ENCODE peak calls at places on chromosomes 2 and 18, in nine cellular contexts. P is psoas muscle; J is MM.1S; D is colonic mucosa; Y is brain microvascular endothelial cell; N is endodermal cell; T is mammary epithelial cell; O is CD8-positive, alpha-beta T cell; X is PC-9. Q is an unnamed sample.

GRCh38 chr2:203873921-203874631 is 6.5 kb downstream of the CTLA4 start:
- DNase-seq in P (no peak), J (peak), D (no peak), Y (no peak), N (no peak), T (peak), O (no peak), X (no peak), Q (peak)

GRCh38 chr18:11980148-11980554 is 1.2 kb upstream of the IMPA2 start:
- DNase-seq in P (no peak), J (no peak), D (no peak), Y (peak), N (no peak), T (no peak), O (no peak), X (no peak), Q (peak)

GRCh38 chr2:168241208-168241607 is 6.2 kb downstream of the STK39 start:
- DNase-seq in P (no peak), J (no peak), D (no peak), Y (no peak), N (no peak), T (peak), O (no peak), X (no peak), Q (no peak)

GRCh38 chr18:22238681-22239080 is 69.3 kb downstream of the GATA6 start:
- DNase-seq in P (no peak), J (no peak), D (no peak), Y (no peak), N (no peak), T (no peak), O (no peak), X (no peak), Q (no peak)

GRCh38 chr2:113842919-113843736 is 46.8 kb upstream of the ACTR3 start:
- DNase-seq in P (no peak), J (no peak), D (no peak), Y (no peak), N (no peak), T (peak), O (no peak), X (no peak), Q (peak)

GRCh38 chr18:49174478-49174877 is 223.7 kb upstream of the SMAD7 start:
- DNase-seq in P (no peak), J (no peak), D (no peak), Y (no peak), N (no peak), T (peak), O (no peak), X (no peak), Q (no peak)

GRCh38 chr18:76145968-76146367 is 349.1 kb downstream of the ZNF516 start:
- DNase-seq in P (no peak), J (no peak), D (no peak), Y (no peak), N (no peak), T (peak), O (no peak), X (no peak), Q (no peak)

GRCh38 chr2:162072976-162073775 is 839 bp downstream of the DPP4 start:
- DNase-seq in P (no peak), J (no peak), D (peak), Y (no peak), N (peak), T (no peak), O (no peak), X (no peak), Q (no peak)

GRCh38 chr2:105239924-105240323 is 1.6 kb upstream of the GPR45 start:
- DNase-seq in P (no peak), J (no peak), D (no peak), Y (peak), N (no peak), T (peak), O (no peak), X (no peak), Q (peak)

GRCh38 chr2:55112229-55113016 is 62.2 kb upstream of the RTN4 start:
- DNase-seq in P (peak), J (no peak), D (peak), Y (peak), N (no peak), T (no peak), O (no peak), X (no peak), Q (no peak)

GRCh38 chr2:225378984-225379383 is 20.5 kb upstream of the NYAP2 start:
- DNase-seq in P (no peak), J (no peak), D (no peak), Y (no peak), N (peak), T (no peak), O (no peak), X (no peak), Q (no peak)

GRCh38 chr18:37471619-37472018 is 94.0 kb downstream of the CELF4 start:
- DNase-seq in P (no peak), J (no peak), D (no peak), Y (no peak), N (no peak), T (no peak), O (no peak), X (no peak), Q (no peak)

GRCh38 chr2:208725280-208725679 is 318.7 kb downstream of the PTH2R start:
- DNase-seq in P (no peak), J (no peak), D (no peak), Y (no peak), N (no peak), T (no peak), O (no peak), X (no peak), Q (no peak)

GRCh38 chr2:36912692-36913091 is 53.6 kb downstream of the STRN start:
- DNase-seq in P (no peak), J (no peak), D (no peak), Y (no peak), N (no peak), T (no peak), O (no peak), X (no peak), Q (peak)

GRCh38 chr2:127102464-127103242 is 4.3 kb downstream of the BIN1 start:
- DNase-seq in P (peak), J (no peak), D (no peak), Y (no peak), N (no peak), T (no peak), O (no peak), X (no peak), Q (no peak)

GRCh38 chr2:66840321-66841014 is 405.5 kb downstream of the MEIS1 start:
- DNase-seq in P (no peak), J (no peak), D (no peak), Y (no peak), N (no peak), T (no peak), O (no peak), X (no peak), Q (no peak)

GRCh38 chr2:232484628-232485332 is 2.9 kb downstream of the ECEL1 start:
- DNase-seq in P (peak), J (no peak), D (no peak), Y (no peak), N (peak), T (no peak), O (no peak), X (no peak), Q (no peak)

GRCh38 chr18:7645756-7646155 is 78.6 kb downstream of the PTPRM start:
- DNase-seq in P (no peak), J (no peak), D (no peak), Y (no peak), N (no peak), T (peak), O (no peak), X (no peak), Q (no peak)

GRCh38 chr2:145874466-145874865 is 1354.5 kb upstream of the ZEB2 start:
- DNase-seq in P (no peak), J (no peak), D (no peak), Y (peak), N (no peak), T (peak), O (no peak), X (no peak), Q (peak)

GRCh38 chr18:79531926-79532689 is 136.4 kb downstream of the NFATC1 start:
- DNase-seq in P (peak), J (no peak), D (no peak), Y (no peak), N (no peak), T (no peak), O (no peak), X (no peak), Q (no peak)

GRCh38 chr18:61606068-61606660 is 272.9 kb downstream of the CDH20 start:
- DNase-seq in P (peak), J (no peak), D (no peak), Y (peak), N (peak), T (peak), O (no peak), X (no peak), Q (peak)

GRCh38 chr18:9638886-9639285 is 24.5 kb upstream of the PPP4R1 start:
- DNase-seq in P (no peak), J (no peak), D (no peak), Y (no peak), N (no peak), T (peak), O (no peak), X (no peak), Q (no peak)

GRCh38 chr2:201781583-201782051 is 884 bp upstream of the ALS2 start:
- DNase-seq in P (peak), J (peak), D (peak), Y (no peak), N (no peak), T (no peak), O (no peak), X (no peak), Q (no peak)

GRCh38 chr2:238421695-238422035 is 5.1 kb upstream of the ASB1 start:
- DNase-seq in P (no peak), J (no peak), D (no peak), Y (no peak), N (no peak), T (no peak), O (no peak), X (no peak), Q (no peak)

GRCh38 chr18:51531496-51531895 is 334.0 kb upstream of the MEX3C start:
- DNase-seq in P (no peak), J (no peak), D (no peak), Y (no peak), N (no peak), T (peak), O (no peak), X (peak), Q (peak)

GRCh38 chr18:14086459-14087231 is 45.6 kb downstream of the ZNF519 start:
- DNase-seq in P (no peak), J (peak), D (no peak), Y (peak), N (peak), T (peak), O (no peak), X (no peak), Q (no peak)

GRCh38 chr2:38115216-38116012 is 39.5 kb upstream of the CYP1B1 start:
- DNase-seq in P (peak), J (peak), D (peak), Y (peak), N (peak), T (peak), O (peak), X (peak), Q (peak)

GRCh38 chr2:211216221-211216620 is 659.8 kb downstream of the CPS1 start:
- DNase-seq in P (no peak), J (peak), D (no peak), Y (no peak), N (no peak), T (peak), O (no peak), X (no peak), Q (peak)

GRCh38 chr2:65576861-65577601 is 144.6 kb upstream of the SPRED2 start:
- DNase-seq in P (no peak), J (no peak), D (no peak), Y (peak), N (peak), T (peak), O (no peak), X (peak), Q (peak)

GRCh38 chr2:225334524-225334923 is 65.0 kb upstream of the NYAP2 start:
- DNase-seq in P (no peak), J (no peak), D (no peak), Y (peak), N (no peak), T (no peak), O (no peak), X (no peak), Q (no peak)

GRCh38 chr2:38427053-38427452 is 50.0 kb upstream of the ATL2 start:
- DNase-seq in P (no peak), J (no peak), D (no peak), Y (no peak), N (no peak), T (no peak), O (no peak), X (no peak), Q (no peak)

GRCh38 chr18:78827141-78827540 is 152.5 kb upstream of the SALL3 start:
- DNase-seq in P (no peak), J (no peak), D (no peak), Y (no peak), N (no peak), T (no peak), O (no peak), X (no peak), Q (no peak)

GRCh38 chr2:155825876-155826275 is 506.6 kb downstream of the NR4A2 start:
- DNase-seq in P (no peak), J (no peak), D (peak), Y (no peak), N (no peak), T (no peak), O (no peak), X (no peak), Q (no peak)

GRCh38 chr2:58055027-58055786 is 8.6 kb downstream of the VRK2 start:
- DNase-seq in P (no peak), J (no peak), D (no peak), Y (no peak), N (no peak), T (no peak), O (no peak), X (no peak), Q (no peak)

GRCh38 chr2:54386993-54387590 is 69.0 kb upstream of the SPTBN1 start:
- DNase-seq in P (peak), J (no peak), D (no peak), Y (peak), N (no peak), T (no peak), O (no peak), X (no peak), Q (no peak)

GRCh38 chr2:39913648-39914456 is 134.8 kb upstream of the THUMPD2 start:
- DNase-seq in P (no peak), J (peak), D (no peak), Y (peak), N (peak), T (peak), O (no peak), X (peak), Q (peak)

GRCh38 chr2:146697307-146697706 is 1147.5 kb upstream of the ACVR2A start:
- DNase-seq in P (no peak), J (no peak), D (no peak), Y (no peak), N (no peak), T (no peak), O (no peak), X (no peak), Q (no peak)

GRCh38 chr18:80167947-80168745 is 59.1 kb downstream of the ADNP2 start:
- DNase-seq in P (no peak), J (no peak), D (no peak), Y (no peak), N (no peak), T (no peak), O (no peak), X (no peak), Q (no peak)

GRCh38 chr2:32363588-32363987 is 6.8 kb downstream of the BIRC6 start:
- DNase-seq in P (no peak), J (no peak), D (no peak), Y (no peak), N (no peak), T (no peak), O (no peak), X (no peak), Q (no peak)

GRCh38 chr2:172285010-172285621 is 142.3 kb upstream of the ITGA6 start:
- DNase-seq in P (no peak), J (no peak), D (no peak), Y (peak), N (peak), T (peak), O (no peak), X (no peak), Q (peak)

GRCh38 chr2:223537669-223538601 is 64.2 kb downstream of the SCG2 start:
- DNase-seq in P (no peak), J (no peak), D (no peak), Y (peak), N (peak), T (no peak), O (no peak), X (peak), Q (no peak)
- H3K27ac ChIP-seq in P (no peak), J (no peak), D (no peak), Y (no peak), N (peak), T (no peak), O (no peak), X (peak), Q (no peak)

GRCh38 chr2:166090900-166091299 is 36.9 kb downstream of the SCN1A start:
- DNase-seq in P (no peak), J (no peak), D (no peak), Y (no peak), N (no peak), T (peak), O (no peak), X (no peak), Q (no peak)

GRCh38 chr2:166091439-166091838 is 36.4 kb downstream of the SCN1A start:
- DNase-seq in P (no peak), J (no peak), D (no peak), Y (no peak), N (no peak), T (no peak), O (no peak), X (no peak), Q (no peak)

GRCh38 chr2:166090346-166090745 is 37.5 kb downstream of the SCN1A start:
- DNase-seq in P (no peak), J (no peak), D (no peak), Y (peak), N (no peak), T (no peak), O (no peak), X (no peak), Q (no peak)

GRCh38 chr2:166088634-166089033 is 39.2 kb downstream of the SCN1A start:
- DNase-seq in P (no peak), J (no peak), D (no peak), Y (peak), N (no peak), T (no peak), O (no peak), X (no peak), Q (no peak)

GRCh38 chr2:166092889-166093288 is 34.9 kb downstream of the SCN1A start:
- DNase-seq in P (no peak), J (no peak), D (no peak), Y (peak), N (no peak), T (peak), O (no peak), X (no peak), Q (peak)
- TF ChIP-seq CTCF in P (no peak), J (no peak), D (no peak), Y (no peak), N (no peak), T (no peak), O (no peak), X (no peak), Q (no peak)

GRCh38 chr2:111668741-111669140 is 215.3 kb downstream of the ANAPC1 start:
- DNase-seq in P (no peak), J (no peak), D (peak), Y (no peak), N (peak), T (no peak), O (no peak), X (no peak), Q (no peak)
- H3K27ac ChIP-seq in P (no peak), J (no peak), D (no peak), Y (no peak), N (no peak), T (no peak), O (no peak), X (no peak), Q (no peak)

DNA sequence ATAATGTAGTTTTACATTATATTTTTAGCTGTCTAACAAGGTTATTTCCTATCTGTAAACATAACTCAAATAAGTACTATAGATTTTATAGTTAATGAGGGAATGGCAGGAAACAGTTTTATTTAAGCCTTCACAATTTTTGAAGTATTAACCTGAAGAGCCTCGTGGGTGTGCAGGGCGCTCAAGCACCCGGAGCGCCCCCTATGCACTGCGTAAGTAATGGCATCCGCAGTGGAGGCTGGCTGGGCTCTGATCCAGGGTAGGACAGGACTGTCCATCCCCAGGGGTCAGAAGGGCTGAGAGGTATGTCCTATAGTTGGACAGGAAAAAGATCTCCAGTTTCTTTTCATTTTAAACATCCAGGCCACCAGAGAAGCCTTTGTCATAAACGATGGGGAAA is 8.2 kb upstream of the GBX2 start:
- DNase-seq in P (no peak), J (no peak), D (no peak), Y (no peak), N (peak), T (no peak), O (no peak), X (no peak), Q (no peak)
- TF ChIP-seq CTCF in P (peak), J (peak), D (peak), Y (peak), N (peak), T (peak), O (no peak), X (peak), Q (peak)